ENCODE peak calls at places on chromosomes 5 and 9, in six cellular contexts. P is NCI-H1417; Q is psoas muscle; C is activated CD8-positive, alpha-beta memory T cell treated with anti-CD3 and anti-CD28 coated beads for 4 hours; M is stimulated activated CD8-positive, alpha-beta memory T cell treated with anti-CD3 and anti-CD28 coated beads, Interleukin-12 subunit alpha, Interleukin-12 subunit beta, amount 100 ng/mL, for 1 hour; N is A172. H is an unnamed sample.

GRCh38 chr9:36163049-36163839 is 5.9 kb upstream of the CCIN start:
- DNase-seq in P (no peak), Q (peak; percentile 68), C (no peak), M (no peak), N (peak; percentile 47), H (no peak)

GRCh38 chr5:127685662-127686061 is 17.5 kb upstream of the CCDC192 start:
- DNase-seq in P (no peak), Q (no peak), C (no peak), M (no peak), N (no peak), H (no peak)

GRCh38 chr5:179974946-179975712 is 67.4 kb upstream of the TBC1D9B start:
- DNase-seq in P (peak; percentile 49), Q (no peak), C (no peak), M (no peak), N (peak; percentile 44), H (no peak)

GRCh38 chr5:82313016-82313415 is 34.9 kb upstream of the RPS23 start:
- DNase-seq in P (no peak), Q (no peak), C (no peak), M (no peak), N (peak; percentile 62), H (no peak)

GRCh38 chr9:37968228-37968672 is 64.3 kb upstream of the SLC25A51 start:
- DNase-seq in P (no peak), Q (peak; percentile 41), C (no peak), M (no peak), N (peak; percentile 65), H (no peak)

GRCh38 chr9:63817622-63818518 is 1467.1 kb downstream of the FOXD4L5 start:
- DNase-seq in P (no peak), Q (peak; percentile 43), C (peak; percentile 32), M (peak; percentile 44), N (no peak), H (no peak)

GRCh38 chr5:77590347-77590746 is 48.2 kb downstream of the OTP start:
- DNase-seq in P (no peak), Q (no peak), C (no peak), M (no peak), N (no peak), H (no peak)

GRCh38 chr5:155738616-155739015 is 588.3 kb upstream of the SGCD start:
- DNase-seq in P (no peak), Q (no peak), C (no peak), M (no peak), N (no peak), H (no peak)

GRCh38 chr5:107385701-107386100 is 285.0 kb downstream of the EFNA5 start:
- DNase-seq in P (no peak), Q (no peak), C (no peak), M (no peak), N (no peak), H (no peak)

GRCh38 chr5:115586525-115587146 is 15.6 kb downstream of the TICAM2 start:
- DNase-seq in P (peak; percentile 2), Q (no peak), C (no peak), M (no peak), N (peak; percentile 27), H (no peak)

GRCh38 chr9:3330792-3331420 is 194.9 kb downstream of the RFX3 start:
- DNase-seq in P (no peak), Q (no peak), C (no peak), M (no peak), N (peak; percentile 61), H (no peak)

GRCh38 chr9:115694014-115694413 is 459.6 kb upstream of the PAPPA start:
- DNase-seq in P (no peak), Q (no peak), C (no peak), M (no peak), N (peak; percentile 72), H (no peak)

GRCh38 chr5:78538240-78538850 is 110.2 kb downstream of the LHFPL2 start:
- DNase-seq in P (no peak), Q (no peak), C (no peak), M (no peak), N (no peak), H (no peak)

GRCh38 chr9:69200071-69200470 is 26.0 kb downstream of the TJP2 start:
- DNase-seq in P (no peak), Q (no peak), C (no peak), M (no peak), N (peak; percentile 84), H (no peak)

GRCh38 chr5:105475401-105475800 is 1912.8 kb upstream of the NUDT12 start:
- DNase-seq in P (peak; percentile 15), Q (no peak), C (no peak), M (no peak), N (no peak), H (no peak)

GRCh38 chr9:70679845-70680244 is 265.4 kb upstream of the KLF9 start:
- DNase-seq in P (no peak), Q (no peak), C (no peak), M (no peak), N (no peak), H (no peak)

GRCh38 chr5:142976861-142977260 is 206.7 kb downstream of the ARHGAP26 start:
- DNase-seq in P (no peak), Q (no peak), C (no peak), M (no peak), N (peak; percentile 69), H (no peak)

GRCh38 chr5:109996246-109996645 is 306.5 kb downstream of the MAN2A1 start:
- DNase-seq in P (no peak), Q (no peak), C (no peak), M (no peak), N (no peak), H (no peak)

GRCh38 chr5:38809388-38810359 is 36.1 kb upstream of the OSMR start:
- DNase-seq in P (peak; percentile 92), Q (peak; percentile 76), C (no peak), M (no peak), N (peak; percentile 79), H (no peak)

GRCh38 chr5:134975843-134976242 is 8.1 kb downstream of the CATSPER3 start:
- DNase-seq in P (no peak), Q (no peak), C (no peak), M (no peak), N (no peak), H (no peak)

GRCh38 chr5:377326-377981 is 55.9 kb downstream of the AHRR start:
- DNase-seq in P (no peak), Q (no peak), C (no peak), M (no peak), N (no peak), H (no peak)

GRCh38 chr9:89440548-89440947 is 57.4 kb downstream of the SEMA4D start:
- DNase-seq in P (no peak), Q (peak; percentile 77), C (no peak), M (no peak), N (no peak), H (peak; percentile 54)

H was measured in SIG-M5.